ENCODE peak calls at places on chromosomes 1 and 21, in five cellular contexts. Z, Y, J, U and B are unnamed samples.

GRCh38 chr1:35062518-35063196 is 16.5 kb upstream of the ZMYM1 start:
- DNase-seq in J (no peak), U (no peak), Y (peak; percentile 72), Z (no peak), B (peak; percentile 55)

GRCh38 chr1:223129229-223129851 is 13.7 kb downstream of the TLR5 start:
- DNase-seq in U (peak; percentile 76), Z (no peak), Y (peak; percentile 40), J (peak; percentile 44), B (no peak)

GRCh38 chr1:94481473-94481933 is 60.1 kb downstream of the F3 start:
- DNase-seq in Y (peak; percentile 64), U (peak; percentile 28), J (peak; percentile 21), Z (peak; percentile 56), B (peak; percentile 80)

GRCh38 chr1:67586596-67586995 is 98.4 kb upstream of the GADD45A start:
- DNase-seq in Y (peak; percentile 67), Z (no peak), J (no peak), U (no peak), B (no peak)

GRCh38 chr1:12121212-12122000 is 45.4 kb upstream of the TNFRSF1B start:
- DNase-seq in J (peak; percentile 32), Z (peak; percentile 27), U (peak; percentile 1), Y (peak; percentile 80), B (peak; percentile 43)

GRCh38 chr21:41779659-41780058 is 12.8 kb upstream of the RIPK4 start:
- DNase-seq in J (no peak), U (no peak), Y (no peak), Z (no peak), B (peak; percentile 44)

GRCh38 chr1:110214454-110215404 is 4.6 kb downstream of the KCNC4 start:
- DNase-seq in J (no peak), U (no peak), Z (no peak), Y (no peak), B (peak; percentile 48)

GRCh38 chr21:43921602-43921978 is 56.6 kb downstream of the AGPAT3 start:
- DNase-seq in U (peak; percentile 2), Y (no peak), J (peak; percentile 66), Z (peak; percentile 65), B (no peak)

GRCh38 chr1:109514846-109515245 is 5.3 kb upstream of the AMIGO1 start:
- DNase-seq in J (no peak), U (no peak), Z (no peak), Y (no peak), B (no peak)

GRCh38 chr1:152167835-152168534 is 9.0 kb upstream of the RPTN start:
- DNase-seq in Y (peak; percentile 97), Z (peak; percentile 12), U (no peak), J (no peak), B (peak; percentile 46)

GRCh38 chr1:184823080-184823479 is 68.4 kb upstream of the EDEM3 start:
- DNase-seq in J (no peak), U (no peak), Y (no peak), Z (no peak), B (no peak)

GRCh38 chr1:237751090-237751489 is 139.6 kb downstream of the ZP4 start:
- DNase-seq in Y (no peak), U (no peak), J (no peak), Z (no peak), B (no peak)

GRCh38 chr1:72649974-72650373 is 367.6 kb upstream of the NEGR1 start:
- DNase-seq in J (no peak), U (no peak), Z (no peak), Y (peak; percentile 27), B (peak; percentile 35)

GRCh38 chr1:234970731-234971476 is 157.7 kb downstream of the TOMM20 start:
- DNase-seq in U (peak; percentile 77), Z (no peak), J (no peak), Y (peak; percentile 100), B (peak; percentile 29)

GRCh38 chr1:218164930-218165686 is 120.0 kb upstream of the RRP15 start:
- DNase-seq in U (peak; percentile 63), J (no peak), Y (peak; percentile 4), Z (no peak), B (peak; percentile 61)

GRCh38 chr1:9080704-9081291 is 11.4 kb upstream of the SLC2A5 start:
- DNase-seq in Y (peak; percentile 64), U (no peak), Z (no peak), J (no peak), B (peak; percentile 77)

GRCh38 chr1:42932442-42932941 is 26.2 kb downstream of the SLC2A1 start:
- DNase-seq in Y (no peak), Z (no peak), U (no peak), J (no peak), B (no peak)

GRCh38 chr1:246497331-246497915 is 9.7 kb downstream of the SMYD3 start:
- DNase-seq in J (no peak), U (no peak), Y (peak; percentile 63), Z (no peak), B (peak; percentile 92)

GRCh38 chr1:93708734-93709481 is 27.3 kb upstream of the BCAR3 start:
- DNase-seq in Y (no peak), U (peak; percentile 51), Z (peak; percentile 47), J (no peak), B (no peak)

GRCh38 chr1:241532864-241533263 is 686 bp downstream of the KMO start:
- DNase-seq in U (no peak), Y (no peak), J (no peak), Z (no peak), B (no peak)

GRCh38 chr1:201605385-201605747 is 66.4 kb downstream of the NAV1 start:
- DNase-seq in Y (no peak), J (no peak), U (no peak), Z (no peak), B (no peak)

GRCh38 chr1:201602413-201603265 is 63.7 kb downstream of the NAV1 start:
- DNase-seq in Z (no peak), Y (peak; percentile 99), J (no peak), U (peak; percentile 65), B (peak; percentile 59)

GRCh38 chr1:201606581-201606980 is 67.7 kb downstream of the NAV1 start:
- DNase-seq in U (no peak), Z (no peak), J (no peak), Y (peak; percentile 41), B (no peak)

GRCh38 chr1:201606096-201606495 is 67.2 kb downstream of the NAV1 start:
- DNase-seq in Y (no peak), Z (no peak), U (no peak), J (no peak), B (no peak)

DNA sequence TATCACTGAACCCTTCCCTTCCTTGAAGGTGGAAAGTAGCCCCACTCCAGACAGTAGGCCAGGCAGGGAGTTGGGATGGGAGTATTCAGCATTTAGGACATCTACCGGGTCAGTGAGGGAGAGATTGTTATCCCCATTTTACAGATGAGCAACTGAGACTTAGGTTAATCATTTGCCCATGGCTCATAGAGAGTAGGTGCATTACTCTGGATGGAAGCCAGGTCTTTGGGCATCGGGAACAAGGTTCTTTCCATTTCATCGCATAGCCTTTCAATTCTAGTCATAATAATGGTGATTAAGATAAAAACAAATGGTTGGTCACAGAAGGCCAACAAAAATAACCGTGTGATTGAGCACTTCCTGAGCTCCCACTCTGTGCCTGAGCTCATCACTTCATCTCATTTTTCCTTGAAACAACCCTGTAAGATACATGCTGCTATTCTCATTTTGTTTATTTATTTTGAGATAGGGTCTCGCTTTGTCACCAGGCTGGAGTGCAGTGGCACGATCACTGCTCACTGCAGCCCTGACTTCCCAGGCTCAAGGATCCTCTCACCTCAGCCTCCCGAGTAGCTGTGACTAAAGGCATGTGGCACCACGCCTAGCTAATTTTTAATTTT is 64.8 kb downstream of the NAV1 start:
- DNase-seq in J (no peak), U (no peak), Y (peak; percentile 93), Z (no peak), B (no peak)
- H3K4me1 ChIP-seq in J (no peaks in the 10 kb centered on the region), U (peaks cover 3% of the 10 kb centered on the region), Y (peaks cover 25% of the 10 kb centered on the region), Z (no peaks in the 10 kb centered on the region), B (peaks cover 18% of the 10 kb centered on the region)

GRCh38 chr21:37385179-37385765 is 18.7 kb downstream of the DYRK1A start:
- DNase-seq in U (no peak), Z (no peak), J (no peak), Y (no peak), B (no peak)

GRCh38 chr21:37383066-37383465 is 16.5 kb downstream of the DYRK1A start:
- DNase-seq in Z (no peak), Y (no peak), J (no peak), U (no peak), B (no peak)

GRCh38 chr21:37386151-37386550 is 19.6 kb downstream of the DYRK1A start:
- DNase-seq in J (no peak), Y (no peak), Z (no peak), U (no peak), B (no peak)

GRCh38 chr21:37383784-37384311 is 17.3 kb downstream of the DYRK1A start:
- DNase-seq in Z (no peak), U (no peak), J (no peak), Y (no peak), B (no peak)

DNA sequence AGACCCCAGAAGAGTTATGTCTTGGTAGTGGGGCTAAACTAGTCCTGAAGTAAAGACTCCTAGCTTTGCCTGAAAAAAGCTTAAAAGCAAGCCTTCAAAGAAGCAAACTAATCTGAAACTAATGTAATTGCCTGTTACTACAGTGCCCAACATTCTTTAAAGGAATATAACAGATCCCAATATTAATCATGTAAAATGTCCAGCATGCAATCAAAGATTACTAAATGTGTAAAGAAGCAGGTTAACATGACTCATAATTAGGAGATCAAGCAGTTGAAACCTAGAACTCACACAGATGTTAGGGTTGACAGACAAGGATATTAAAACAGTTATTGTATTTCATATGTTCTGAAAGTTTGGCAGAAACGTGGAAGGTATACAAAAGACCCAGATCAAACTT is 17.8 kb downstream of the DYRK1A start:
- DNase-seq in Z (no peak), J (no peak), U (no peak), Y (no peak), B (no peak)
- H3K4me1 ChIP-seq in Z (peaks cover 26% of the 10 kb centered on the region), J (peaks cover 83% of the 10 kb centered on the region), U (peaks cover 42% of the 10 kb centered on the region), Y (no peaks in the 10 kb centered on the region), B (peaks cover 24% of the 10 kb centered on the region)

DNA sequence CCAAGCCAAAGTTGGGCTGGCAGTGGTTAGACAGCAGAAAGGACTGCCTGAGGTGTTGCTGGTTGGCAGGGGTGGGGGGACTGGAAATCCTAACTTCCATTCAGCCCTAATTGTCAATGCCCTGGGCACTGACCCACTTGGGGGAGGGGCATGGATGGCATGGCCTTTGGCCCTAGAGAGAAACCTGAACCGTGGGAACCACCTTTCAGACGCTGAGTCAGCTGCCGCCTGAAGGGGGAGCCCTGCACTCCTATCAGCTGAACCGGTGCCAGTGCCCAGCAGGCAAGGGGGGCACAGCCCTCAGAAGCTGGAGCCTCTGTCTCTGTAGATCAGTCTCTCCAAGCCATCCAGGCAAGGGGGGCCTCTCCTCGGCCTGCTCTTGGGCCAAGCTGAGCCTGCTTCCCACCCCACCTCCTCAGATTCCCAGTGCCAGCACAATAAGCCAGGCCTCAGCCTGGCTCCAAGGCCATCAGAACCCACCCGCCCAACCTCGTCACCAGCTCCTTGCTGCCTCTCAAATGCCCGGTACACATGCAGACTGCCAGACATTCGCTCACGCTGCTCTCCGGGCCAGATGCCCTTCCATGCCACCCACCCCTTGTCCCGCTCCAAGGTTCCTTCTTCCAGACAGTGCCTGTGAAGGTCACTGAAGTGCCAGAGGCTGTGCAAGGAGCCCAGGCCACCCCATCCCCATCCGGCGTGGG is 11.6 kb downstream of the TINAGL1 start:
- DNase-seq in U (peak; percentile 81), Y (no peak), Z (peak; percentile 61), J (peak; percentile 26), B (peak; percentile 76)
- H3K4me1 ChIP-seq in U (peaks cover 66% of the 10 kb centered on the region), Y (peaks cover 14% of the 10 kb centered on the region), Z (no peaks in the 10 kb centered on the region), J (no peaks in the 10 kb centered on the region), B (peaks cover 53% of the 10 kb centered on the region)

GRCh38 chr1:75079535-75080290 is 54.5 kb upstream of the LHX8 start:
- DNase-seq in Y (no peak), Z (no peak), J (no peak), U (no peak), B (no peak)
- H3K4me1 ChIP-seq in Y (no peaks in the 10 kb centered on the region), Z (no peaks in the 10 kb centered on the region), J (no peaks in the 10 kb centered on the region), U (no peaks in the 10 kb centered on the region), B (no peaks in the 10 kb centered on the region)